ENCODE peak calls at places on chromosomes 16 and 17, in six cellular contexts. V is activated CD4-positive, alpha-beta T cell treated with anti-CD3 and anti-CD28 coated beads for 48 hours; G is kidney glomerular epithelial cell; U is retina; R is ACHN; L is progenitor cell of endocrine pancreas. J is an unnamed sample.

GRCh38 chr17:17125136-17126084 is 80.7 kb downstream of the PLD6 start:
- DNase-seq in G (no peak), L (no peak), R (no peak), V (no peak), U (peak; percentile 71), J (peak; percentile 27)

GRCh38 chr16:68737046-68737729 is at the start of gene CDH1:
- DNase-seq in G (no peak), V (peak; percentile 42), L (peak; percentile 94), R (peak; percentile 15), U (peak; percentile 44), J (peak; percentile 23)

GRCh38 chr16:57380671-57381462 is 8.6 kb downstream of the CX3CL1 start:
- DNase-seq in L (no peak), G (no peak), U (no peak), R (peak; percentile 36), V (no peak), J (no peak)

GRCh38 chr17:59387351-59388069 is 56.1 kb downstream of the YPEL2 start:
- DNase-seq in G (no peak), U (no peak), L (no peak), R (no peak), V (no peak), J (no peak)

GRCh38 chr17:28567604-28568003 is 3.7 kb downstream of the PIGS start:
- DNase-seq in V (no peak), U (no peak), G (no peak), L (no peak), R (no peak), J (no peak)

GRCh38 chr17:52138752-52139151 is 19.8 kb downstream of the CA10 start:
- DNase-seq in G (no peak), U (no peak), L (no peak), V (no peak), R (no peak), J (no peak)

GRCh38 chr17:76822184-76822778 is 45.9 kb upstream of the MGAT5B start:
- DNase-seq in R (no peak), L (no peak), U (no peak), V (no peak), G (no peak), J (no peak)

GRCh38 chr17:82592751-82593589 is 55.3 kb downstream of the WDR45B start:
- DNase-seq in V (peak; percentile 70), U (peak; percentile 79), G (peak; percentile 52), R (peak; percentile 79), L (no peak), J (peak; percentile 59)

GRCh38 chr16:67299269-67299668 is 19.9 kb downstream of the PLEKHG4 start:
- DNase-seq in V (no peak), U (no peak), G (no peak), L (no peak), R (no peak), J (no peak)

GRCh38 chr17:79845601-79845949 is 6.3 kb upstream of the CBX4 start:
- DNase-seq in V (no peak), L (no peak), R (no peak), G (no peak), U (no peak), J (no peak)

GRCh38 chr17:72976971-72977767 is 115.3 kb downstream of the SLC39A11 start:
- DNase-seq in G (peak; percentile 61), U (no peak), V (no peak), L (no peak), R (peak; percentile 77), J (no peak)

GRCh38 chr16:24876231-24876630 is 30.5 kb downstream of the SLC5A11 start:
- DNase-seq in L (no peak), V (no peak), G (no peak), U (no peak), R (no peak), J (no peak)

GRCh38 chr17:50218771-50219315 is 17.4 kb upstream of the COL1A1 start:
- DNase-seq in R (peak; percentile 87), U (no peak), G (peak; percentile 90), L (no peak), V (no peak), J (no peak)

GRCh38 chr16:20628213-20628612 is 52.0 kb upstream of the ACSM2B start:
- DNase-seq in L (no peak), V (no peak), R (no peak), U (no peak), G (no peak), J (no peak)

GRCh38 chr17:73644145-73645049 is at the start of gene SDK2:
- DNase-seq in L (peak; percentile 29), U (peak; percentile 76), R (no peak), G (no peak), V (no peak), J (no peak)

GRCh38 chr16:57579361-57579665 is 36.9 kb downstream of the ADGRG5 start:
- DNase-seq in L (no peak), U (no peak), R (no peak), G (no peak), V (no peak), J (no peak)

GRCh38 chr17:72590382-72590781 is 469.6 kb downstream of the SOX9 start:
- DNase-seq in L (no peak), V (no peak), R (peak; percentile 52), U (no peak), G (no peak), J (no peak)

GRCh38 chr16:67632415-67633172 is 12.3 kb upstream of the CARMIL2 start:
- DNase-seq in U (no peak), V (no peak), G (no peak), R (no peak), L (no peak), J (no peak)

GRCh38 chr16:84553873-84554399 is 49.5 kb upstream of the MEAK7 start:
- DNase-seq in G (no peak), U (no peak), V (peak; percentile 62), L (no peak), R (no peak), J (peak; percentile 46)

GRCh38 chr17:2398655-2399571 is 1.9 kb downstream of the MNT start:
- DNase-seq in L (peak; percentile 38), U (peak; percentile 39), G (peak; percentile 42), V (peak; percentile 67), R (peak; percentile 85), J (no peak)

GRCh38 chr16:50371036-50371716 is 2.4 kb upstream of the BRD7 start:
- DNase-seq in G (no peak), R (no peak), U (no peak), V (no peak), L (no peak), J (no peak)

GRCh38 chr16:8572919-8573724 is 17.2 kb downstream of the TMEM114 start:
- DNase-seq in R (peak; percentile 33), V (peak; percentile 24), L (no peak), G (peak; percentile 1), U (peak; percentile 60), J (no peak)

GRCh38 chr17:17120294-17120693 is 78.0 kb downstream of the MPRIP start:
- DNase-seq in L (no peak), V (no peak), U (no peak), R (no peak), G (no peak), J (no peak)

GRCh38 chr16:84223456-84223855 is 16.4 kb downstream of the KCNG4 start:
- DNase-seq in G (no peak), L (no peak), V (no peak), U (no peak), R (no peak), J (no peak)

GRCh38 chr17:28133562-28133970 is 91.1 kb downstream of the NLK start:
- DNase-seq in V (no peak), U (no peak), R (peak; percentile 62), L (no peak), G (peak; percentile 32), J (no peak)

GRCh38 chr16:3623642-3624041 is 12.2 kb upstream of the SLX4 start:
- DNase-seq in G (no peak), V (no peak), R (no peak), L (no peak), U (no peak), J (no peak)

GRCh38 chr17:78257810-78258322 is 26.4 kb downstream of the TMEM235 start:
- DNase-seq in V (peak; percentile 58), U (no peak), G (no peak), L (no peak), R (no peak), J (no peak)

GRCh38 chr16:8887952-8888560 is 5.9 kb downstream of the LITAFD start:
- DNase-seq in R (peak; percentile 25), L (no peak), U (no peak), V (no peak), G (no peak), J (no peak)

GRCh38 chr17:2444382-2444781 is 43.5 kb upstream of the MNT start:
- DNase-seq in R (no peak), G (no peak), V (no peak), U (no peak), L (no peak), J (no peak)

GRCh38 chr17:16935241-16935663 is 36.7 kb downstream of the TNFRSF13B start:
- DNase-seq in U (no peak), G (no peak), L (no peak), V (no peak), R (no peak), J (no peak)

GRCh38 chr16:28136751-28137434 is 73.4 kb upstream of the GSG1L start:
- DNase-seq in U (no peak), G (no peak), R (no peak), V (no peak), L (no peak), J (peak; percentile 36)

GRCh38 chr17:4610162-4610561 is 25.8 kb downstream of the SMTNL2 start:
- DNase-seq in R (no peak), G (no peak), L (no peak), U (no peak), V (no peak), J (no peak)

GRCh38 chr17:81025756-81026155 is 9.2 kb upstream of the BAIAP2 start:
- DNase-seq in V (no peak), U (no peak), R (no peak), L (no peak), G (no peak), J (no peak)

GRCh38 chr17:48759288-48759687 is 30.7 kb upstream of the HOXB13 start:
- DNase-seq in V (no peak), L (no peak), G (no peak), U (no peak), R (no peak), J (no peak)

GRCh38 chr17:27649929-27650328 is 18.9 kb downstream of the LGALS9 start:
- DNase-seq in V (no peak), U (no peak), G (no peak), R (no peak), L (no peak), J (no peak)